ENCODE peak calls at places on chromosomes 7 and 10, in nine cellular contexts. One of them, this sample, is unnamed.

GRCh38 chr7:127591189-127591588 is 2.3 kb upstream of the FSCN3 start:
- DNase-seq in SK-N-SH: no peak
- DNase-seq in RWPE2: no peak
- DNase-seq in fibroblast of pulmonary artery: no peak
- DNase-seq in mucosa of descending colon: no peak
- DNase-seq in transverse colon: no peak
- DNase-seq in HFF-Myc: no peak
- DNase-seq in BE2C: no peak
- DNase-seq in right lobe of liver: no peak
- DNase-seq in this sample: no peak

GRCh38 chr10:42933454-42934340 is 143.2 kb upstream of the RET start:
- DNase-seq in SK-N-SH: peak; percentile 62
- DNase-seq in RWPE2: no peak
- DNase-seq in fibroblast of pulmonary artery: peak; percentile 42
- DNase-seq in mucosa of descending colon: no peak
- DNase-seq in transverse colon: peak; percentile 50
- DNase-seq in HFF-Myc: no peak
- DNase-seq in BE2C: peak; percentile 60
- DNase-seq in right lobe of liver: no peak
- DNase-seq in this sample: peak; percentile 89

GRCh38 chr7:36153571-36154097 is 580 bp downstream of the EEPD1 start:
- DNase-seq in SK-N-SH: no peak
- DNase-seq in RWPE2: no peak
- DNase-seq in fibroblast of pulmonary artery: no peak
- DNase-seq in mucosa of descending colon: peak; percentile 74
- DNase-seq in transverse colon: no peak
- DNase-seq in HFF-Myc: no peak
- DNase-seq in BE2C: no peak
- DNase-seq in right lobe of liver: peak; percentile 72
- DNase-seq in this sample: no peak

GRCh38 chr10:2936816-2937215 is 130.5 kb upstream of the PFKP start:
- DNase-seq in SK-N-SH: no peak
- DNase-seq in RWPE2: no peak
- DNase-seq in fibroblast of pulmonary artery: no peak
- DNase-seq in mucosa of descending colon: no peak
- DNase-seq in transverse colon: no peak
- DNase-seq in HFF-Myc: no peak
- DNase-seq in BE2C: no peak
- DNase-seq in right lobe of liver: no peak
- DNase-seq in this sample: no peak

GRCh38 chr7:29879609-29880008 is 73.3 kb downstream of the WIPF3 start:
- DNase-seq in SK-N-SH: no peak
- DNase-seq in RWPE2: no peak
- DNase-seq in fibroblast of pulmonary artery: peak; percentile 56
- DNase-seq in mucosa of descending colon: no peak
- DNase-seq in transverse colon: no peak
- DNase-seq in HFF-Myc: no peak
- DNase-seq in BE2C: no peak
- DNase-seq in right lobe of liver: no peak
- DNase-seq in this sample: no peak

GRCh38 chr10:93461124-93461806 is 20.9 kb downstream of the MYOF start:
- DNase-seq in SK-N-SH: no peak
- DNase-seq in RWPE2: no peak
- DNase-seq in fibroblast of pulmonary artery: peak; percentile 45
- DNase-seq in mucosa of descending colon: no peak
- DNase-seq in transverse colon: no peak
- DNase-seq in HFF-Myc: no peak
- DNase-seq in BE2C: no peak
- DNase-seq in right lobe of liver: no peak
- DNase-seq in this sample: no peak

GRCh38 chr7:24899905-24900304 is 80.1 kb downstream of the OSBPL3 start:
- DNase-seq in SK-N-SH: no peak
- DNase-seq in RWPE2: no peak
- DNase-seq in fibroblast of pulmonary artery: no peak
- DNase-seq in mucosa of descending colon: no peak
- DNase-seq in transverse colon: no peak
- DNase-seq in HFF-Myc: no peak
- DNase-seq in BE2C: no peak
- DNase-seq in right lobe of liver: no peak
- DNase-seq in this sample: no peak

GRCh38 chr10:101560293-101561067 is 27.6 kb downstream of the POLL start:
- DNase-seq in SK-N-SH: no peak
- DNase-seq in RWPE2: peak; percentile 19
- DNase-seq in fibroblast of pulmonary artery: no peak
- DNase-seq in mucosa of descending colon: no peak
- DNase-seq in transverse colon: no peak
- DNase-seq in HFF-Myc: no peak
- DNase-seq in BE2C: peak; percentile 38
- DNase-seq in right lobe of liver: no peak
- DNase-seq in this sample: no peak

GRCh38 chr7:11373546-11374142 is 400.0 kb downstream of the PHF14 start:
- DNase-seq in SK-N-SH: peak; percentile 14
- DNase-seq in RWPE2: no peak
- DNase-seq in fibroblast of pulmonary artery: peak; percentile 39
- DNase-seq in mucosa of descending colon: no peak
- DNase-seq in transverse colon: no peak
- DNase-seq in HFF-Myc: no peak
- DNase-seq in BE2C: no peak
- DNase-seq in right lobe of liver: no peak
- DNase-seq in this sample: no peak

DNA sequence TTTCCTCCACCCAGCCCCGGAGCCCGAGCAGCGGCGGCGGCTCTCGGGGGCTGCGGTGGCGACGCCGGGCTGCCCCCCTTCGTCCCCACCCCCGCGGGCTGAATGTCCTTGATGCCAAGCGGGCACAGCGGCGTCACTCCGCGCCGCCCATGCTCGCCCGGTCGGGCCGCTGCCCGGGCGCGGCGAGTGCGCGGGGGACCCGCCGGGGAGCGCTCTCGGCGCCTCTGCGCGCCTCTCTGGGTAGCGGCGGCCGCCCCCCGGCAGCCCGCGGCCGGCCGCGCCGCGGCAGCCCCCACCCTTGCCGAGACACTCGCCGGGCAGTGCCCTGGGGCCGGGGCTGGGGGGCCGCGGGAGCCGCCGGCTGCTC is 436 bp upstream of the PLXNA4 start:
- DNase-seq in SK-N-SH: peak; percentile 86
- DNase-seq in RWPE2: no peak
- DNase-seq in fibroblast of pulmonary artery: no peak
- DNase-seq in mucosa of descending colon: no peak
- DNase-seq in transverse colon: no peak
- DNase-seq in HFF-Myc: no peak
- DNase-seq in BE2C: no peak
- DNase-seq in right lobe of liver: no peak
- DNase-seq in this sample: no peak
- H3K4me3 ChIP-seq in SK-N-SH: peak overlapping the region; percentile 74
- H3K4me3 ChIP-seq in RWPE2: peak overlapping the region; percentile 13
- H3K4me3 ChIP-seq in fibroblast of pulmonary artery: peak overlapping the region; percentile 57
- H3K4me3 ChIP-seq in mucosa of descending colon: no peak overlapping the region
- H3K4me3 ChIP-seq in transverse colon: peak overlapping the region; percentile 42
- H3K4me3 ChIP-seq in HFF-Myc: no peak overlapping the region
- H3K4me3 ChIP-seq in BE2C: peak overlapping the region; percentile 77
- H3K4me3 ChIP-seq in right lobe of liver: peak overlapping the region; percentile 25
- H3K4me3 ChIP-seq in this sample: peak overlapping the region; percentile 62

DNA sequence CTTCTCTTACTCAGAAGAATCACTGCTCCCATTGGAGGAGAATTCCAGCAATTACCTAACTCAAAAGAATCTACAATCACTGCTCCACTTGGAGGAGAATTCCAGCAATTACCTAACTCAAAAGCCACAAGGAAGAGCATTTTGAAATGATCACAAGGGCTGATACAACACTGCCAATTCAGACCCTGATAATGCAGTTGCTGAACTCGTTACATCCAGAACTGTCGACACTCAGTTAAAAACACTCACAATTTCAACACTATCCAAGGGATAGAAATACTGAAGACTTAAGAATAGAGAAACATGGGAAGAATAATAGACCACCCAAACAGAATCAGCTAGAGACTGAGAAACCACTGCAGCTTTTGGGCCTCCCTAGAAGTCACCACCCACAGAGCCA is 27.8 kb downstream of the AFAP1L2 start:
- DNase-seq in SK-N-SH: no peak
- DNase-seq in RWPE2: no peak
- DNase-seq in fibroblast of pulmonary artery: no peak
- DNase-seq in mucosa of descending colon: no peak
- DNase-seq in transverse colon: no peak
- DNase-seq in HFF-Myc: no peak
- DNase-seq in BE2C: no peak
- DNase-seq in right lobe of liver: no peak
- DNase-seq in this sample: no peak
- H3K4me3 ChIP-seq in SK-N-SH: no peak overlapping the region
- H3K4me3 ChIP-seq in RWPE2: no peak overlapping the region
- H3K4me3 ChIP-seq in fibroblast of pulmonary artery: no peak overlapping the region
- H3K4me3 ChIP-seq in mucosa of descending colon: no peak overlapping the region
- H3K4me3 ChIP-seq in transverse colon: no peak overlapping the region
- H3K4me3 ChIP-seq in HFF-Myc: no peak overlapping the region
- H3K4me3 ChIP-seq in BE2C: no peak overlapping the region
- H3K4me3 ChIP-seq in right lobe of liver: no peak overlapping the region
- H3K4me3 ChIP-seq in this sample: no peak overlapping the region

GRCh38 chr7:74176555-74176954 is 2.4 kb downstream of the EIF4H start:
- DNase-seq in SK-N-SH: no peak
- DNase-seq in RWPE2: no peak
- DNase-seq in fibroblast of pulmonary artery: no peak
- DNase-seq in mucosa of descending colon: no peak
- DNase-seq in transverse colon: no peak
- DNase-seq in HFF-Myc: no peak
- DNase-seq in BE2C: no peak
- DNase-seq in right lobe of liver: no peak
- DNase-seq in this sample: no peak

GRCh38 chr7:74173866-74174605 is at the start of gene EIF4H:
- DNase-seq in SK-N-SH: peak; percentile 100
- DNase-seq in RWPE2: peak; percentile 91
- DNase-seq in fibroblast of pulmonary artery: peak; percentile 97
- DNase-seq in mucosa of descending colon: peak; percentile 97
- DNase-seq in transverse colon: peak; percentile 98
- DNase-seq in HFF-Myc: peak; percentile 72
- DNase-seq in BE2C: peak; percentile 96
- DNase-seq in right lobe of liver: peak; percentile 97
- DNase-seq in this sample: peak; percentile 99

GRCh38 chr7:74173491-74173865 is 678 bp upstream of the EIF4H start:
- DNase-seq in SK-N-SH: no peak
- DNase-seq in RWPE2: no peak
- DNase-seq in fibroblast of pulmonary artery: no peak
- DNase-seq in mucosa of descending colon: no peak
- DNase-seq in transverse colon: no peak
- DNase-seq in HFF-Myc: no peak
- DNase-seq in BE2C: no peak
- DNase-seq in right lobe of liver: no peak
- DNase-seq in this sample: no peak

GRCh38 chr7:74174606-74175082 is 488 bp downstream of the EIF4H start:
- DNase-seq in SK-N-SH: peak; percentile 85
- DNase-seq in RWPE2: peak; percentile 59
- DNase-seq in fibroblast of pulmonary artery: peak; percentile 50
- DNase-seq in mucosa of descending colon: peak; percentile 69
- DNase-seq in transverse colon: peak; percentile 48
- DNase-seq in HFF-Myc: no peak
- DNase-seq in BE2C: peak; percentile 52
- DNase-seq in right lobe of liver: peak; percentile 65
- DNase-seq in this sample: no peak

GRCh38 chr7:74175270-74175803 is 1.2 kb downstream of the EIF4H start:
- DNase-seq in SK-N-SH: no peak
- DNase-seq in RWPE2: no peak
- DNase-seq in fibroblast of pulmonary artery: no peak
- DNase-seq in mucosa of descending colon: no peak
- DNase-seq in transverse colon: no peak
- DNase-seq in HFF-Myc: no peak
- DNase-seq in BE2C: no peak
- DNase-seq in right lobe of liver: no peak
- DNase-seq in this sample: no peak
- H3K4me3 ChIP-seq in SK-N-SH: peak overlapping the region; percentile 88
- H3K4me3 ChIP-seq in RWPE2: peak overlapping the region; percentile 79
- H3K4me3 ChIP-seq in fibroblast of pulmonary artery: peak overlapping the region; percentile 72
- H3K4me3 ChIP-seq in mucosa of descending colon: peak overlapping the region; percentile 91
- H3K4me3 ChIP-seq in transverse colon: peak overlapping the region; percentile 93
- H3K4me3 ChIP-seq in HFF-Myc: peak overlapping the region; percentile 97
- H3K4me3 ChIP-seq in BE2C: peak overlapping the region; percentile 89
- H3K4me3 ChIP-seq in right lobe of liver: peak overlapping the region; percentile 93
- H3K4me3 ChIP-seq in this sample: peak overlapping the region; percentile 72

DNA sequence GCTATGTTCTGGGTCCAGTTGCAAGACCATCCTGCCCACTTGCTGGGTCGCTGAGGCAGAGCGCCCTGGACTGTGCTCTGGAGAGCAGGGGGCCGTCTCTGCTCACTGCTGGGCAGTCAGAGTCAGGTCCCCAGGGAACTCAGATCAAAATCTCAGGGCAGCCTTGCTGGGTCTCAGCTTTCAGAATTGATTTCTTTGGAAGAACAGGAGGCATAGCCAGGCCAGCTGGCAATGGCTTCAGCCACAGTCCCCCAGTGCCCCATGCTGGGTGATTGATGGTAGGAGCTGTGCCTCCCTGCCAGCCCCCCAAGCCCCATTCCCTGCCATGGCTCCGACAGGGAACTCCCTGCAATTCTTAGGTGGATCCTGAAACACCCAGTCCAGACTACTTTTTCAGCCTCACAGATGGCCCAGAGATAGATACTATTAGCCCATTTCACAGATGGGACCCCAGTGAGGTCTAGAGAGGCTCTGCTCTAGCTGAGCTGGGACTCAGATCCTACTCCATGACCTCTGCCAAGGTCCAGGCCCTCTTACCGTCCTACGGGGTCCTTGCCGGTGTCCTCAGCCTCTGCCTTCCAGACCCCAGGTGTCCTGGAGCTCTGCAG is 470 bp downstream of the MMRN2 start:
- DNase-seq in SK-N-SH: peak; percentile 60
- DNase-seq in RWPE2: no peak
- DNase-seq in fibroblast of pulmonary artery: no peak
- DNase-seq in mucosa of descending colon: no peak
- DNase-seq in transverse colon: no peak
- DNase-seq in HFF-Myc: no peak
- DNase-seq in BE2C: peak; percentile 40
- DNase-seq in right lobe of liver: peak; percentile 36
- DNase-seq in this sample: no peak
- H3K4me3 ChIP-seq in SK-N-SH: no peak overlapping the region
- H3K4me3 ChIP-seq in RWPE2: no peak overlapping the region
- H3K4me3 ChIP-seq in fibroblast of pulmonary artery: peak overlapping the region; percentile 29
- H3K4me3 ChIP-seq in mucosa of descending colon: no peak overlapping the region
- H3K4me3 ChIP-seq in transverse colon: peak overlapping the region; percentile 5
- H3K4me3 ChIP-seq in HFF-Myc: no peak overlapping the region
- H3K4me3 ChIP-seq in BE2C: no peak overlapping the region
- H3K4me3 ChIP-seq in right lobe of liver: peak overlapping the region; percentile 18
- H3K4me3 ChIP-seq in this sample: peak overlapping the region; percentile 43

GRCh38 chr7:54245046-54245445 is 297.1 kb upstream of the VSTM2A start:
- DNase-seq in SK-N-SH: no peak
- DNase-seq in RWPE2: no peak
- DNase-seq in fibroblast of pulmonary artery: no peak
- DNase-seq in mucosa of descending colon: no peak
- DNase-seq in transverse colon: no peak
- DNase-seq in HFF-Myc: no peak
- DNase-seq in BE2C: no peak
- DNase-seq in right lobe of liver: no peak
- DNase-seq in this sample: no peak

DNA sequence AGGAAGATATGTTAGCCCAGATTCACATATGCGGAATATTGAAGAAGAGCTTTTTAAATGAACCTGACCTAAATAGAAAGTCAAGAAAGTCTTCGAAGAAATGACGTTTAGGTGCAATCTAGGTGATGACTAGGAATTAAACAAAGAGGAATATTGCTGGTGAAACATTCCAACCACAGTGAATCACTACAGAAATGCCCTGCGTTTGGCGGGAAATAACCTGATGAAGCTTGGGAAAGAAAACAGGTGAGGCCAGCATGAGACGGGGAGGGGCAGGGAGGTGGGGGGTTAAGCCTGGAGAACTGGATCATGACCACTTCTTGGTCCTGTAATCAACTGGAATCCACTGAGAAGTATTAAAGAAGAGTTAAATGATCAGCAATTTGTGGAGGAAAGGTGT is 299.4 kb upstream of the VSTM2A start:
- DNase-seq in SK-N-SH: no peak
- DNase-seq in RWPE2: no peak
- DNase-seq in fibroblast of pulmonary artery: no peak
- DNase-seq in mucosa of descending colon: no peak
- DNase-seq in transverse colon: no peak
- DNase-seq in HFF-Myc: no peak
- DNase-seq in BE2C: no peak
- DNase-seq in right lobe of liver: no peak
- DNase-seq in this sample: no peak
- H3K4me3 ChIP-seq in SK-N-SH: no peak overlapping the region
- H3K4me3 ChIP-seq in RWPE2: no peak overlapping the region
- H3K4me3 ChIP-seq in fibroblast of pulmonary artery: no peak overlapping the region
- H3K4me3 ChIP-seq in mucosa of descending colon: no peak overlapping the region
- H3K4me3 ChIP-seq in transverse colon: no peak overlapping the region
- H3K4me3 ChIP-seq in HFF-Myc: no peak overlapping the region
- H3K4me3 ChIP-seq in BE2C: no peak overlapping the region
- H3K4me3 ChIP-seq in right lobe of liver: no peak overlapping the region
- H3K4me3 ChIP-seq in this sample: no peak overlapping the region